ENCODE peak calls at places on chromosomes 11 and 22, in four cellular contexts. Q is fibroblast of lung; F is naive thymus-derived CD4-positive, alpha-beta T cell; V is OCI-LY7. K is an unnamed sample.

GRCh38 chr11:72575533-72576170 is 98.6 kb downstream of the PDE2A start:
- DNase-seq in Q (no peak), F (no peak), V (no peak), K (peak; percentile 72)

GRCh38 chr11:92556435-92556834 is 331.8 kb downstream of the FAT3 start:
- DNase-seq in Q (peak; percentile 55), F (no peak), V (no peak), K (no peak)

GRCh38 chr11:66855574-66856495 is 1.0 kb upstream of the LRFN4 start:
- DNase-seq in Q (peak; percentile 89), F (no peak), V (peak; percentile 90), K (peak; percentile 100)

GRCh38 chr11:5303643-5304042 is 1.9 kb upstream of the OR51B4 start:
- DNase-seq in Q (no peak), F (no peak), V (no peak), K (no peak)

GRCh38 chr11:86688398-86689179 is 16.2 kb upstream of the ME3 start:
- DNase-seq in Q (peak; percentile 72), F (no peak), V (no peak), K (no peak)

GRCh38 chr22:43381693-43382092 is 30.1 kb upstream of the MPPED1 start:
- DNase-seq in Q (peak; percentile 20), F (no peak), V (no peak), K (no peak)

GRCh38 chr22:38317237-38317994 is at the start of gene CSNK1E:
- DNase-seq in Q (peak; percentile 59), F (peak; percentile 75), V (peak; percentile 79), K (peak; percentile 98)

GRCh38 chr22:25068701-25069100 is 116.2 kb downstream of the KIAA1671 start:
- DNase-seq in Q (no peak), F (peak; percentile 44), V (no peak), K (no peak)

GRCh38 chr11:12754582-12755250 is 80.5 kb downstream of the TEAD1 start:
- DNase-seq in Q (no peak), F (no peak), V (no peak), K (no peak)

GRCh38 chr11:35390737-35391682 is 28.3 kb downstream of the SLC1A2 start:
- DNase-seq in Q (peak; percentile 86), F (no peak), V (no peak), K (no peak)

GRCh38 chr11:9847636-9848035 is 183.8 kb downstream of the SWAP70 start:
- DNase-seq in Q (no peak), F (no peak), V (no peak), K (no peak)

GRCh38 chr22:17963015-17963414 is 61.3 kb downstream of the MICAL3 start:
- DNase-seq in Q (no peak), F (no peak), V (no peak), K (no peak)

GRCh38 chr11:130131957-130132850 is 27.4 kb upstream of the ST14 start:
- DNase-seq in Q (peak; percentile 74), F (peak; percentile 75), V (peak; percentile 83), K (peak; percentile 87)

GRCh38 chr22:29122041-29122440 is 49.2 kb downstream of the KREMEN1 start:
- DNase-seq in Q (no peak), F (peak; percentile 9), V (no peak), K (no peak)

GRCh38 chr11:79439893-79440450 is 858 bp downstream of the TENM4 start:
- DNase-seq in Q (no peak), F (no peak), V (no peak), K (peak; percentile 81)

GRCh38 chr22:43272869-43273318 is 70.3 kb downstream of the SCUBE1 start:
- DNase-seq in Q (no peak), F (no peak), V (no peak), K (no peak)

GRCh38 chr11:43681543-43681942 is 1.0 kb downstream of the HSD17B12 start:
- DNase-seq in Q (peak; percentile 52), F (no peak), V (no peak), K (peak; percentile 38)

DNA sequence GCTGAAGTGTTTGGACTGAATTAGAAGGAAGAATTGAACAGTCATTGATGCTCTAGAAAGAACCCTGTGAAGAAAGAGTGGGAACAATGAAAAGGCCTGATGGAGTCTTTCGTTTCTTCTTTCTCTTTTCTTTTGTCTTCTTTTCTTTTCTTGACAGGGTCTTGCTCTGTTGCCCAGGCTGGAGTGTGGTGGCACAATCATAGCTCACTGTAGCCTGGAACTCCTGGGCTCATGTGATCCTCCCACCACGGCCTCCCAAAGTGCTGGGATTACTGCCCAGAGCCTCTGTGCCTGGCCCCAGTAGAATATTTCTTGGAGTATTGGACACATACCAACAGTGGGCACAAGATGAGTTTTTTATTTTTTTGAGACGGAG is 1.1 kb downstream of the FEN1 start:
- DNase-seq in Q (no peak), F (no peak), V (no peak), K (no peak)
- H3K4me3 ChIP-seq in Q (peak overlapping the region; percentile 100), F (no peak overlapping the region), V (peak overlapping the region; percentile 97), K (peak overlapping the region; percentile 91)

DNA sequence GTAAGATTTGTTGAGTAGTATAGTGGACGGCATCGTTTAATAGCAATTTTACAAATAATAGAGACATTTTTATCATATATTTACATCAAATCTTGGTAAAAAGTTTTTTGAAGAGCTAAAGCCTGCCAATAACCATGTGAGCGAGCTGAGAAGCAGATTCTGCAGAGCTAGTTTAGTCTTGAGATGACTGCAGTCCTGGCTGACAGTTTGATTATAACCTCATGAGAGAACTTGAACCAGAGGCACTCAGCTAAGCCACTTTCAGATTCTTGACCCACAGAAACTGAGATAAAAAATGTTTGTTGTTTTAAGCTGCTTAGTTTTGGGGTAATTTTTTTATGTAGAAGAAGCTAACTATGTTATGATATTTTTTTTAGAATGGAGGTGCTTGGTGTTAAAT is 78.9 kb downstream of the PDE3B start:
- DNase-seq in Q (peak; percentile 33), F (no peak), V (no peak), K (no peak)
- H3K4me3 ChIP-seq in Q (no peak overlapping the region), F (no peak overlapping the region), V (no peak overlapping the region), K (no peak overlapping the region)

GRCh38 chr11:62853279-62853965 is 14.0 kb upstream of the WDR74 start:
- DNase-seq in Q (no peak), F (no peak), V (no peak), K (no peak)
- H3K4me3 ChIP-seq in Q (peak overlapping the region; percentile 95), F (peak overlapping the region; percentile 97), V (peak overlapping the region; percentile 94), K (peak overlapping the region; percentile 100)

GRCh38 chr22:41782751-41783150 is 17.7 kb upstream of the CCDC134 start:
- DNase-seq in Q (no peak), F (no peak), V (no peak), K (no peak)
- H3K4me3 ChIP-seq in Q (no peak overlapping the region), F (peak overlapping the region; percentile 67), V (no peak overlapping the region), K (no peak overlapping the region)

DNA sequence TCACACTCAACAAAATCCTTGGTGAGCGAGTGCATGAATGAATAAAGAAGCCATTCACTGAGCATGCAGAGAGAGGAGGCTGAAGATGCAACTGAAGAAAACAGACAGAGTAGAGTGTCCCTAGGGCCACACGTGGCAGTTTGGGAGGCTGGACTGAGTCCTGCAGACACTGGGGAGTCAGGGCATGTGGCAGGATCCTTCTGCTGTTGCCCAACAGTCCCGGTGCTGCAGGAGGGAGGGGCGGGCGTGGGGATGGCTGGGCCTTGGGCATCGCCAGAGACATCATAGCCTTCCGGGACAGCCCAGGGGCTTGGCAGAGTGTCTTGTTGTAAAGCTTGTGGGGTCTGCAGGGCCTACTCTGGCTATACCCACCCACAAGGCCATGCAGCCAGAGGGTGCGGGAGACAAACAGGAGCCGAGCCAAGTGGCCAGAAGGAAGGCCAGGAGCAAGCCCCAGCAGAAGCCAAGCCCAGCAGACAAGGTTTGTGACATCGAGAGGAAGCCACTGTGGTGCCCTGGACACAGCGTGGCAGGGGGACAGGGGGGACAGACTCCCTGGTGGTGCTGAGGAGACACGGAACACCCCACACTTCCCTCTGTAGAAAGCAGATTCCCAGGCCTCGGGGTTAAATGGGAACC is 26.7 kb upstream of the FBLN1 start:
- DNase-seq in Q (no peak), F (no peak), V (no peak), K (peak; percentile 30)
- H3K4me3 ChIP-seq in Q (no peak overlapping the region), F (no peak overlapping the region), V (no peak overlapping the region), K (no peak overlapping the region)